ENCODE peak calls at places on chromosome 20, in eight cellular contexts. One of them, this sample, is unnamed. For H3K4me1, the result is how much of the 10 kb centered on the place peaks cover.

GRCh38 chr20:37095609-37096414 is at the start of gene RBL1:
- DNase-seq in A549: peak
- DNase-seq in stomach: peak
- DNase-seq in endodermal cell: peak
- DNase-seq in H9: peak
- DNase-seq in right cardiac atrium: peak
- DNase-seq in GM23338: peak
- DNase-seq in K562: peak
- DNase-seq in this sample: peak

GRCh38 chr20:3248167-3248992 is 9.4 kb upstream of the SLC4A11 start:
- DNase-seq in H9: peak
- DNase-seq in endodermal cell: peak
- DNase-seq in K562: peak
- DNase-seq in GM23338: peak
- DNase-seq in A549: no peak
- DNase-seq in right cardiac atrium: peak
- DNase-seq in stomach: peak
- DNase-seq in this sample: no peak

GRCh38 chr20:36613974-36614373 is 8.4 kb downstream of the RAB5IF start:
- DNase-seq in A549: no peak
- DNase-seq in endodermal cell: no peak
- DNase-seq in stomach: peak
- DNase-seq in H9: no peak
- DNase-seq in right cardiac atrium: no peak
- DNase-seq in GM23338: no peak
- DNase-seq in K562: no peak
- DNase-seq in this sample: peak

GRCh38 chr20:10651227-10651990 is 22.4 kb downstream of the JAG1 start:
- DNase-seq in H9: no peak
- DNase-seq in right cardiac atrium: no peak
- DNase-seq in stomach: no peak
- DNase-seq in A549: no peak
- DNase-seq in K562: no peak
- DNase-seq in endodermal cell: no peak
- DNase-seq in GM23338: no peak
- DNase-seq in this sample: no peak

GRCh38 chr20:23165307-23165750 is 79.2 kb upstream of the CD93 start:
- DNase-seq in stomach: peak
- DNase-seq in H9: peak
- DNase-seq in right cardiac atrium: no peak
- DNase-seq in GM23338: peak
- DNase-seq in endodermal cell: peak
- DNase-seq in K562: peak
- DNase-seq in A549: no peak
- DNase-seq in this sample: peak

GRCh38 chr20:22652685-22653568 is 68.6 kb upstream of the FOXA2 start:
- DNase-seq in endodermal cell: peak
- DNase-seq in GM23338: peak
- DNase-seq in K562: no peak
- DNase-seq in H9: peak
- DNase-seq in stomach: no peak
- DNase-seq in right cardiac atrium: no peak
- DNase-seq in A549: no peak
- DNase-seq in this sample: peak

GRCh38 chr20:59003836-59004492 is 3.1 kb downstream of the CTSZ start:
- DNase-seq in stomach: no peak
- DNase-seq in K562: no peak
- DNase-seq in H9: no peak
- DNase-seq in A549: no peak
- DNase-seq in GM23338: no peak
- DNase-seq in endodermal cell: no peak
- DNase-seq in right cardiac atrium: no peak
- DNase-seq in this sample: no peak

GRCh38 chr20:6075428-6076219 is 21.8 kb upstream of the LRRN4 start:
- DNase-seq in stomach: no peak
- DNase-seq in GM23338: no peak
- DNase-seq in endodermal cell: no peak
- DNase-seq in A549: no peak
- DNase-seq in H9: no peak
- DNase-seq in right cardiac atrium: peak
- DNase-seq in K562: no peak
- DNase-seq in this sample: no peak

GRCh38 chr20:44011251-44011940 is 96.7 kb downstream of the TOX2 start:
- DNase-seq in K562: no peak
- DNase-seq in GM23338: no peak
- DNase-seq in H9: peak
- DNase-seq in A549: no peak
- DNase-seq in right cardiac atrium: no peak
- DNase-seq in stomach: no peak
- DNase-seq in endodermal cell: peak
- DNase-seq in this sample: no peak

GRCh38 chr20:25206063-25206403 is 10.5 kb downstream of the ENTPD6 start:
- DNase-seq in A549: no peak
- DNase-seq in endodermal cell: no peak
- DNase-seq in stomach: peak
- DNase-seq in K562: no peak
- DNase-seq in GM23338: no peak
- DNase-seq in H9: no peak
- DNase-seq in right cardiac atrium: no peak
- DNase-seq in this sample: no peak

GRCh38 chr20:63979549-63980316 is at the start of gene SAMD10:
- DNase-seq in right cardiac atrium: peak
- DNase-seq in H9: peak
- DNase-seq in stomach: peak
- DNase-seq in endodermal cell: peak
- DNase-seq in A549: no peak
- DNase-seq in GM23338: peak
- DNase-seq in K562: peak
- DNase-seq in this sample: peak

GRCh38 chr20:2470051-2470431 is 548 bp downstream of the SNRPB start:
- DNase-seq in H9: no peak
- DNase-seq in K562: peak
- DNase-seq in GM23338: peak
- DNase-seq in right cardiac atrium: peak
- DNase-seq in A549: peak
- DNase-seq in endodermal cell: no peak
- DNase-seq in stomach: no peak
- DNase-seq in this sample: peak

GRCh38 chr20:45911486-45912343 is at the start of gene PLTP:
- DNase-seq in H9: peak
- DNase-seq in K562: peak
- DNase-seq in endodermal cell: peak
- DNase-seq in stomach: peak
- DNase-seq in GM23338: peak
- DNase-seq in A549: no peak
- DNase-seq in right cardiac atrium: peak
- DNase-seq in this sample: peak

GRCh38 chr20:35654415-35654814 is 10.3 kb downstream of the CPNE1 start:
- DNase-seq in right cardiac atrium: no peak
- DNase-seq in K562: no peak
- DNase-seq in A549: no peak
- DNase-seq in endodermal cell: no peak
- DNase-seq in GM23338: no peak
- DNase-seq in stomach: no peak
- DNase-seq in H9: no peak
- DNase-seq in this sample: no peak

GRCh38 chr20:53949319-53949839 is 121.0 kb downstream of the BCAS1 start:
- DNase-seq in GM23338: no peak
- DNase-seq in stomach: peak
- DNase-seq in A549: peak
- DNase-seq in endodermal cell: no peak
- DNase-seq in right cardiac atrium: peak
- DNase-seq in H9: no peak
- DNase-seq in K562: no peak
- DNase-seq in this sample: no peak

GRCh38 chr20:3364323-3365013 is 43.0 kb downstream of the DNAAF9 start:
- DNase-seq in endodermal cell: no peak
- DNase-seq in GM23338: no peak
- DNase-seq in K562: no peak
- DNase-seq in A549: no peak
- DNase-seq in H9: no peak
- DNase-seq in stomach: no peak
- DNase-seq in right cardiac atrium: no peak
- DNase-seq in this sample: no peak

GRCh38 chr20:48100483-48100882 is 315.2 kb upstream of the SULF2 start:
- DNase-seq in H9: no peak
- DNase-seq in stomach: no peak
- DNase-seq in GM23338: no peak
- DNase-seq in right cardiac atrium: no peak
- DNase-seq in K562: no peak
- DNase-seq in endodermal cell: no peak
- DNase-seq in A549: no peak
- DNase-seq in this sample: no peak

GRCh38 chr20:44648068-44648467 is 3.4 kb downstream of the ADA start:
- DNase-seq in stomach: peak
- DNase-seq in GM23338: peak
- DNase-seq in H9: peak
- DNase-seq in A549: no peak
- DNase-seq in endodermal cell: no peak
- DNase-seq in right cardiac atrium: no peak
- DNase-seq in K562: peak
- DNase-seq in this sample: no peak

DNA sequence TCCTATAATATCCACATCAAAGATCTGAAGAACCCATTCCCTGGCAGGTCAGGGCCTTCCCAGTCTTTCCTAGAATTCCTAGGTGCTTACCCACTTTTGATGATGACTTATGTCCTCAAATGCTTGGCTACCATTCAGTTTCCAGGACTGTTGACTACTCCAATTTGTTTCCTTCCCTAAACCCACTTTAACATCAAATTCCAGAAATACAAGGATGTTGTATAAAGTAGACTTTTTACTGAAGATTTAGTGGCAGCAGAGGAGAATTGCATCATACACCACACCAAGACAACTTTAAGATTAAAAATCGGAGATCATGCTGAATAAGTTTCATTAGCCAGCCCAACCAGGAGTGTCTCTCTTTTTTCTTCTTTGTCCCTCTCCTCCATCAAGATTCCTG is 203.3 kb upstream of the LAMP5 start:
- DNase-seq in H9: no peak
- DNase-seq in endodermal cell: no peak
- DNase-seq in GM23338: no peak
- DNase-seq in stomach: no peak
- DNase-seq in K562: no peak
- DNase-seq in right cardiac atrium: no peak
- DNase-seq in A549: no peak
- DNase-seq in this sample: no peak
- H3K27ac ChIP-seq in H9: no peak
- H3K27ac ChIP-seq in endodermal cell: no peak
- H3K27ac ChIP-seq in GM23338: no peak
- H3K27ac ChIP-seq in stomach: no peak
- H3K27ac ChIP-seq in K562: no peak
- H3K27ac ChIP-seq in right cardiac atrium: no peak
- H3K27ac ChIP-seq in A549: peak
- H3K27ac ChIP-seq in this sample: no peak

GRCh38 chr20:19816386-19816785 is 58.3 kb downstream of the RIN2 start:
- DNase-seq in GM23338: no peak
- DNase-seq in right cardiac atrium: no peak
- DNase-seq in endodermal cell: no peak
- DNase-seq in H9: no peak
- DNase-seq in A549: no peak
- DNase-seq in K562: no peak
- DNase-seq in stomach: no peak
- DNase-seq in this sample: no peak
- H3K4me1 ChIP-seq in GM23338: under half
- H3K4me1 ChIP-seq in right cardiac atrium: under half
- H3K4me1 ChIP-seq in endodermal cell: under half
- H3K4me1 ChIP-seq in H9: under half
- H3K4me1 ChIP-seq in A549: under half
- H3K4me1 ChIP-seq in K562: under half
- H3K4me1 ChIP-seq in stomach: under half
- H3K4me1 ChIP-seq in this sample: under half

DNA sequence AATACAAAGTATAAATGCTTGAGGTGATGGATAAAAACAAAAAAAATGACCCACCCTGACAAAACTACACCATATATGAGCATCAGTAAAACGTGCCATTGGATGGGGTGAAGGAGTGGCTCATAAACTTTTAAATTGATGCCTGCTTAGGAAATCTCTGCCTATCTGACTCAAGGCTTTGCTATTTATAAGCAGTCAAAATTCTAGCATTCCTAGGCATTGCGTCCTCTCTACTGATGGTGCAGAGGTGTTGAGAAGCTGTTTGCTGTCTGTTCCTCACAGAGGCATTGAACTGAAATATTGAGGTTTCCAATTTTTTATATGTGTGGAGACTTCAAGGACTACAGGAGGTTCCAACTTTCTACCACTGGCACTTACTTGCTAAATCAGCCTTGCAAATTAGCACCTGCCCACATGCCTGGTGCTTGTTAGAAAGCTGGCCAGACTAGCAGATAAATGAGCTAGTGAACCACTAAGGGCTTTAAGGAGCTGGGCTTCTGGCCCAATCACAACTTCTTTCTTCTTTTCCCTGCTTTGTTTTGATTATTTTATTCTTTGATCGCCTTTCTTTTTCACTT is 190.3 kb downstream of the SCP2D1 start:
- DNase-seq in H9: no peak
- DNase-seq in right cardiac atrium: no peak
- DNase-seq in K562: no peak
- DNase-seq in stomach: no peak
- DNase-seq in A549: no peak
- DNase-seq in GM23338: no peak
- DNase-seq in endodermal cell: no peak
- DNase-seq in this sample: no peak
- H3K27ac ChIP-seq in H9: no peak
- H3K27ac ChIP-seq in right cardiac atrium: no peak
- H3K27ac ChIP-seq in K562: no peak
- H3K27ac ChIP-seq in stomach: no peak
- H3K27ac ChIP-seq in A549: no peak
- H3K27ac ChIP-seq in GM23338: no peak
- H3K27ac ChIP-seq in endodermal cell: no peak
- H3K27ac ChIP-seq in this sample: no peak

GRCh38 chr20:34512955-34513419 is 3.2 kb upstream of the DYNLRB1 start:
- DNase-seq in GM23338: no peak
- DNase-seq in right cardiac atrium: no peak
- DNase-seq in stomach: no peak
- DNase-seq in K562: no peak
- DNase-seq in A549: peak
- DNase-seq in endodermal cell: no peak
- DNase-seq in H9: no peak
- DNase-seq in this sample: no peak

GRCh38 chr20:34516874-34517542 is 786 bp downstream of the DYNLRB1 start:
- DNase-seq in stomach: no peak
- DNase-seq in right cardiac atrium: no peak
- DNase-seq in H9: no peak
- DNase-seq in endodermal cell: no peak
- DNase-seq in A549: no peak
- DNase-seq in K562: no peak
- DNase-seq in GM23338: peak
- DNase-seq in this sample: peak

GRCh38 chr20:34516038-34516873 is at the start of gene DYNLRB1:
- DNase-seq in K562: peak
- DNase-seq in stomach: peak
- DNase-seq in endodermal cell: peak
- DNase-seq in A549: peak
- DNase-seq in GM23338: peak
- DNase-seq in right cardiac atrium: peak
- DNase-seq in H9: peak
- DNase-seq in this sample: peak

GRCh38 chr20:34514897-34515483 is 1.2 kb upstream of the DYNLRB1 start:
- DNase-seq in K562: no peak
- DNase-seq in endodermal cell: no peak
- DNase-seq in GM23338: no peak
- DNase-seq in stomach: no peak
- DNase-seq in right cardiac atrium: no peak
- DNase-seq in A549: no peak
- DNase-seq in H9: no peak
- DNase-seq in this sample: no peak

GRCh38 chr20:34515484-34516037 is 661 bp upstream of the DYNLRB1 start:
- DNase-seq in H9: peak
- DNase-seq in K562: peak
- DNase-seq in endodermal cell: peak
- DNase-seq in right cardiac atrium: peak
- DNase-seq in GM23338: peak
- DNase-seq in stomach: peak
- DNase-seq in A549: peak
- DNase-seq in this sample: peak
- H3K4me1 ChIP-seq in H9: under half
- H3K4me1 ChIP-seq in K562: under half
- H3K4me1 ChIP-seq in endodermal cell: under half
- H3K4me1 ChIP-seq in right cardiac atrium: under half
- H3K4me1 ChIP-seq in GM23338: under half
- H3K4me1 ChIP-seq in stomach: under half
- H3K4me1 ChIP-seq in A549: under half
- H3K4me1 ChIP-seq in this sample: under half

This sample was measured in colonic mucosa.